ENCODE peak calls at places on chromosomes 6 and 20, in ten cellular contexts. K is natural killer cell; T is HCEC 1CT; S is GM04503; F is PC-3; P is stimulated activated naive CD8-positive, alpha-beta T cell treated with anti-CD3 and anti-CD28 coated beads, Interleukin-15, Interleukin-2, amounts not matched to agents 100 U/mL and 50 U/mL, for 24 hours; H is aorta; M is stimulated activated CD8-positive, alpha-beta memory T cell treated with anti-CD3 and anti-CD28 coated beads, Interleukin-2, amount 100 ng/mL, for 1 hour; L is heart right ventricle; Q is iris pigment epithelial cell. E is an unnamed sample.

GRCh38 chr6:40492126-40492525 is 95.0 kb downstream of the LRFN2 start:
- DNase-seq in H (no peak), L (no peak), P (no peak), K (no peak), T (no peak), F (no peak), Q (no peak), M (no peak), S (no peak), E (no peak)

GRCh38 chr20:44166477-44166876 is 20.5 kb downstream of the JPH2 start:
- DNase-seq in Q (peak), M (no peak), F (peak), T (peak), S (peak), P (no peak), H (peak), L (peak), K (no peak), E (no peak)

GRCh38 chr6:16690244-16691142 is 70.8 kb downstream of the ATXN1 start:
- DNase-seq in F (peak), M (no peak), P (peak), S (no peak), H (no peak), Q (peak), T (no peak), L (no peak), K (no peak), E (no peak)

GRCh38 chr6:73085362-73085975 is 139.8 kb downstream of the KHDC1L start:
- DNase-seq in T (no peak), F (no peak), Q (no peak), M (no peak), K (no peak), L (no peak), S (no peak), H (no peak), P (no peak), E (no peak)

GRCh38 chr6:2147737-2148448 is 97.5 kb downstream of the GMDS start:
- DNase-seq in T (no peak), S (no peak), P (no peak), M (no peak), L (no peak), K (no peak), H (no peak), Q (no peak), F (peak), E (no peak)

GRCh38 chr6:31892821-31893220 is 4.7 kb downstream of the EHMT2 start:
- DNase-seq in L (no peak), M (no peak), S (no peak), K (no peak), H (no peak), T (no peak), F (no peak), P (no peak), Q (no peak), E (no peak)

GRCh38 chr6:142696689-142697088 is 248.3 kb downstream of the HIVEP2 start:
- DNase-seq in P (no peak), Q (no peak), T (no peak), F (peak), M (no peak), L (no peak), S (no peak), H (peak), K (no peak), E (no peak)

GRCh38 chr6:111874030-111874425 is 776 bp upstream of the FYN start:
- DNase-seq in M (no peak), L (peak), K (no peak), P (peak), F (peak), Q (peak), H (no peak), T (no peak), S (no peak), E (peak)

GRCh38 chr6:24709014-24709711 is 9.8 kb downstream of the C6orf62 start:
- DNase-seq in L (no peak), H (no peak), M (no peak), P (no peak), T (no peak), Q (no peak), K (no peak), F (no peak), S (no peak), E (no peak)

GRCh38 chr20:62774076-62774714 is 22.1 kb upstream of the MRGBP start:
- DNase-seq in K (no peak), F (no peak), T (no peak), L (no peak), H (no peak), Q (no peak), S (no peak), M (no peak), P (no peak), E (no peak)

GRCh38 chr6:63635165-63635562 is 438 bp upstream of the PHF3 start:
- DNase-seq in H (no peak), P (no peak), Q (peak), M (no peak), L (peak), T (no peak), F (no peak), S (no peak), K (no peak), E (no peak)

GRCh38 chr20:58891076-58891685 is 38.7 kb downstream of the GNAS start:
- DNase-seq in F (peak), Q (peak), H (peak), M (peak), L (peak), S (no peak), P (peak), K (peak), T (peak), E (peak)

GRCh38 chr6:106927531-106928398 is 46.8 kb downstream of the CD24 start:
- DNase-seq in T (peak), P (peak), F (peak), M (no peak), H (no peak), K (no peak), L (peak), Q (peak), S (no peak), E (no peak)

GRCh38 chr6:106501836-106502447 is 127.4 kb downstream of the RTN4IP1 start:
- DNase-seq in S (no peak), T (peak), L (no peak), H (no peak), K (no peak), M (no peak), F (no peak), P (no peak), Q (peak), E (no peak)

GRCh38 chr6:17167327-17167979 is 65.6 kb downstream of the STMND1 start:
- DNase-seq in F (peak), P (no peak), K (no peak), S (no peak), H (no peak), M (no peak), L (peak), Q (peak), T (no peak), E (no peak)

GRCh38 chr20:16844406-16844805 is 96.2 kb downstream of the OTOR start:
- DNase-seq in K (no peak), S (no peak), P (no peak), L (no peak), Q (peak), M (no peak), H (no peak), F (no peak), T (no peak), E (no peak)

GRCh38 chr6:17859846-17860245 is 127.6 kb downstream of the KIF13A start:
- DNase-seq in M (no peak), Q (no peak), P (no peak), T (no peak), K (no peak), F (no peak), H (no peak), L (no peak), S (no peak), E (no peak)

GRCh38 chr20:61997372-61997771 is 68.3 kb downstream of the TAF4 start:
- DNase-seq in P (no peak), L (no peak), F (no peak), S (no peak), Q (no peak), K (no peak), M (no peak), H (no peak), T (no peak), E (no peak)

E was measured in activated naive CD4-positive, alpha-beta T cell.